ENCODE peak calls at places on chromosomes 2 and 18, in four cellular contexts. K, I, E and M are unnamed samples.

GRCh38 chr2:70959851-70960832 is 18.3 kb upstream of the ANKRD53 start:
- DNase-seq in K (no peak), I (no peak), E (no peak), M (peak)

GRCh38 chr18:49548266-49548665 is 13.6 kb upstream of the LIPG start:
- DNase-seq in K (no peak), I (no peak), E (no peak), M (peak)

GRCh38 chr2:208256192-208256782 is 1.4 kb upstream of the IDH1 start:
- DNase-seq in K (no peak), I (no peak), E (no peak), M (no peak)

GRCh38 chr2:26483501-26483900 is 5.6 kb upstream of the OTOF start:
- DNase-seq in K (no peak), I (peak), E (no peak), M (no peak)

GRCh38 chr2:236034974-236035373 is 133.2 kb downstream of the GBX2 start:
- DNase-seq in K (no peak), I (no peak), E (no peak), M (no peak)

GRCh38 chr2:20061476-20061875 is 10.0 kb upstream of the LAPTM4A start:
- DNase-seq in K (no peak), I (no peak), E (no peak), M (no peak)

GRCh38 chr2:232365621-232366321 is 12.8 kb upstream of the ALPP start:
- DNase-seq in K (peak), I (peak), E (no peak), M (no peak)

GRCh38 chr2:21317131-21317530 is 193.4 kb downstream of the TDRD15 start:
- DNase-seq in K (peak), I (no peak), E (peak), M (peak)

GRCh38 chr2:127420039-127420864 is 2.0 kb downstream of the PROC start:
- DNase-seq in K (no peak), I (no peak), E (no peak), M (peak)

GRCh38 chr2:68425503-68425902 is 41.6 kb downstream of the FBXO48 start:
- DNase-seq in K (no peak), I (no peak), E (no peak), M (no peak)

GRCh38 chr2:25032094-25032493 is 9.8 kb upstream of the EFR3B start:
- DNase-seq in K (no peak), I (no peak), E (no peak), M (no peak)

GRCh38 chr2:170717991-170718589 is 3.0 kb downstream of the SP5 start:
- DNase-seq in K (no peak), I (no peak), E (no peak), M (peak)

GRCh38 chr18:12880532-12880892 is 3.5 kb downstream of the PTPN2 start:
- DNase-seq in K (no peak), I (no peak), E (no peak), M (no peak)

GRCh38 chr18:23155537-23155936 is 20.3 kb downstream of the CABLES1 start:
- DNase-seq in K (no peak), I (no peak), E (no peak), M (no peak)

GRCh38 chr2:71778514-71779305 is 325.3 kb downstream of the DYSF start:
- DNase-seq in K (no peak), I (no peak), E (no peak), M (no peak)

GRCh38 chr2:158724803-158725271 is 70.3 kb upstream of the DAPL1 start:
- DNase-seq in K (no peak), I (no peak), E (no peak), M (no peak)

GRCh38 chr2:6917761-6918421 is 679 bp downstream of the RNF144A start:
- DNase-seq in K (peak), I (peak), E (no peak), M (no peak)

GRCh38 chr2:41061371-41061770 is 609.5 kb upstream of the SLC8A1 start:
- DNase-seq in K (no peak), I (no peak), E (no peak), M (no peak)

GRCh38 chr2:96759548-96759947 is 1.2 kb upstream of the CNNM4 start:
- DNase-seq in K (no peak), I (no peak), E (no peak), M (no peak)

GRCh38 chr2:236205867-236206645 is 37.9 kb upstream of the GBX2 start:
- DNase-seq in K (no peak), I (no peak), E (no peak), M (no peak)

GRCh38 chr2:220064282-220065042 is 437.0 kb downstream of the SLC4A3 start:
- DNase-seq in K (no peak), I (no peak), E (no peak), M (no peak)

GRCh38 chr2:234606906-234607305 is 110.0 kb upstream of the ARL4C start:
- DNase-seq in K (no peak), I (no peak), E (no peak), M (no peak)

GRCh38 chr2:205056066-205056678 is 510.9 kb downstream of the PARD3B start:
- DNase-seq in K (no peak), I (no peak), E (no peak), M (no peak)

GRCh38 chr2:57906152-57906732 is 140.4 kb upstream of the VRK2 start:
- DNase-seq in K (no peak), I (no peak), E (no peak), M (no peak)

GRCh38 chr2:222733846-222734689 is 62.6 kb downstream of the MOGAT1 start:
- DNase-seq in K (no peak), I (no peak), E (no peak), M (peak)

GRCh38 chr18:58183226-58183625 is 139.2 kb downstream of the NEDD4L start:
- DNase-seq in K (no peak), I (no peak), E (no peak), M (peak)

GRCh38 chr2:191474459-191474858 is 203.5 kb upstream of the NABP1 start:
- DNase-seq in K (no peak), I (no peak), E (no peak), M (no peak)

GRCh38 chr2:65532937-65533336 is 100.5 kb upstream of the SPRED2 start:
- DNase-seq in K (no peak), I (no peak), E (no peak), M (no peak)

GRCh38 chr18:55876254-55876653 is 288.3 kb upstream of the TCF4 start:
- DNase-seq in K (no peak), I (no peak), E (no peak), M (no peak)

GRCh38 chr18:35076556-35076955 is 35.3 kb downstream of the MAPRE2 start:
- DNase-seq in K (no peak), I (no peak), E (no peak), M (no peak)

GRCh38 chr2:69933254-69933828 is 18.4 kb downstream of the MXD1 start:
- DNase-seq in K (no peak), I (no peak), E (no peak), M (no peak)

GRCh38 chr2:220394433-220394832 is 767.0 kb downstream of the SLC4A3 start:
- DNase-seq in K (no peak), I (no peak), E (no peak), M (no peak)

GRCh38 chr18:52237551-52237950 is 102.4 kb upstream of the DCC start:
- DNase-seq in K (no peak), I (no peak), E (no peak), M (no peak)

GRCh38 chr2:8511868-8512612 is 169.8 kb upstream of the ID2 start:
- DNase-seq in K (no peak), I (no peak), E (no peak), M (no peak)

GRCh38 chr18:23634692-23635091 is 28.0 kb downstream of the ANKRD29 start:
- DNase-seq in K (no peak), I (no peak), E (no peak), M (no peak)

GRCh38 chr18:49050462-49050861 is 99.7 kb upstream of the SMAD7 start:
- DNase-seq in K (no peak), I (no peak), E (no peak), M (no peak)

GRCh38 chr2:169670215-169670651 is 24.0 kb downstream of the CFAP210 start:
- DNase-seq in K (no peak), I (no peak), E (no peak), M (no peak)

GRCh38 chr2:157246212-157247067 is 11.1 kb upstream of the GALNT5 start:
- DNase-seq in K (no peak), I (no peak), E (no peak), M (no peak)

GRCh38 chr2:62787381-62787780 is 81.9 kb downstream of the EHBP1 start:
- DNase-seq in K (no peak), I (no peak), E (no peak), M (no peak)

DNA sequence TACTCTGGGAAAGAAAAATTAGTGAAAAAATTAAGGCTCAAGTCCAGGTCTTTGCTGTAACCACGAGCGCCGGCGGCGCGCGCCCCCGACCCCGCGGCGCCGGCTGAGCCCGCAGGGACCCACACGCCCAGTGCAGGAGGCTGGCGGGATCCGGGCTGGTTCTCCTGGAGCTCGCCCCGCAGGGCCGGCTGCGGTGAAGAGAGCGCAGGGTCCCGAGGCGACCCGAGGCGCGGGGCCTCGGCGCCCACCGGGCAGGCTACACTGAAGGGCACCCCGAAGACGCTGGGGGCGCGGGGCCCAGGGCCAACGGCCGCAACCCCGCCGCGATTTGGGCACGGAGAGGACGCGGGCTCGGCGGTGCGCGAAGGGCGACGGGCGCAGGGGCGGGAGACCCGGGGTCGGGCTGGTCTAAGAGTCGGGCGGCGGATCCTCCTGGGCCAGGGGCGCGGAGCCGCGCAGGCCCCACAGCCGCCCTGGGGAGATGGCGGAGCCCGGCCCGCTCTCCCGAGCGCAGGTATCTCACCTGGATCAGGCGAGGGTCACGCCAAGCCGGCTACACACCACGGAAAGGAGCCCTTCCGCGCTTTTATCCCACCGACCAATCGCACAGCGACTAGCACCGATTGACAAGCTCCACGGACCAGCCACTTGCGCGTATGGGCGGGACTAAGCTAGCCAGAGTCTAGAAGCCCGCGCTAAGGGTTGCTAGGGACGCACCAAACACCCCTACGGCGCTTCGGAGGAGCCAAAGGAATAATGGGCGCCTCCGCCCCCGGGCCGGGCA is at the start of gene PASK:
- DNase-seq in K (peak), I (peak), E (peak), M (peak)
- TF ChIP-seq POLR2A in K (no peak), I (no peak), E (no peak), M (no peak)

GRCh38 chr18:62918361-62918760 is 203.0 kb downstream of the PHLPP1 start:
- DNase-seq in K (no peak), I (no peak), E (no peak), M (no peak)
- TF ChIP-seq CTCF in K (no peak), I (no peak), E (no peak), M (no peak)

DNA sequence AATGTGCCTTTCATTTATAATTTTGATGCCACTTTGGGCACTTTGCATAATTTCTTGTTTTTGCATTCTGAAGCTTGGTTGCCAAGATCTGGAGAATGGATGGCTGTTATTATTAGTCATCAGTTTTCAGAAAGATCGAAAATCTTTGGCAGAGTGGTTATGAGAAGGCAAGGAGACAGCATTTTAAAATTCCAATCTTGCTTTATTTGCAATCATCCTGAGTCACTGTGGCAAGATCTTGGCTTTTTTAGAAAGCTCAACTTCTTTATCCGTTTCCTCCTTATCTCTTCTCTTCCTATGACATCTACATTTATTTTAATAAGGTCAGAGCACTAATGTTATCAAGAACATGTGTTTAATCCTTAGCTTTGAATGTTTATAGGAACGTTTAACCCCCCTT is 31.1 kb upstream of the EIF2AK3 start:
- DNase-seq in K (no peak), I (no peak), E (no peak), M (no peak)
- H3K4me3 ChIP-seq in K (no peak), I (no peak), E (no peak), M (no peak)

GRCh38 chr2:101697794-101698418 is 399 bp downstream of the MAP4K4 start:
- DNase-seq in K (peak), I (peak), E (no peak), M (no peak)

GRCh38 chr2:101693991-101694588 is 3.4 kb upstream of the MAP4K4 start:
- DNase-seq in K (no peak), I (no peak), E (no peak), M (no peak)

GRCh38 chr2:101698419-101699190 is 1.1 kb downstream of the MAP4K4 start:
- DNase-seq in K (no peak), I (no peak), E (no peak), M (no peak)

GRCh38 chr2:101697124-101697793 is at the start of gene MAP4K4:
- DNase-seq in K (peak), I (peak), E (peak), M (peak)

DNA sequence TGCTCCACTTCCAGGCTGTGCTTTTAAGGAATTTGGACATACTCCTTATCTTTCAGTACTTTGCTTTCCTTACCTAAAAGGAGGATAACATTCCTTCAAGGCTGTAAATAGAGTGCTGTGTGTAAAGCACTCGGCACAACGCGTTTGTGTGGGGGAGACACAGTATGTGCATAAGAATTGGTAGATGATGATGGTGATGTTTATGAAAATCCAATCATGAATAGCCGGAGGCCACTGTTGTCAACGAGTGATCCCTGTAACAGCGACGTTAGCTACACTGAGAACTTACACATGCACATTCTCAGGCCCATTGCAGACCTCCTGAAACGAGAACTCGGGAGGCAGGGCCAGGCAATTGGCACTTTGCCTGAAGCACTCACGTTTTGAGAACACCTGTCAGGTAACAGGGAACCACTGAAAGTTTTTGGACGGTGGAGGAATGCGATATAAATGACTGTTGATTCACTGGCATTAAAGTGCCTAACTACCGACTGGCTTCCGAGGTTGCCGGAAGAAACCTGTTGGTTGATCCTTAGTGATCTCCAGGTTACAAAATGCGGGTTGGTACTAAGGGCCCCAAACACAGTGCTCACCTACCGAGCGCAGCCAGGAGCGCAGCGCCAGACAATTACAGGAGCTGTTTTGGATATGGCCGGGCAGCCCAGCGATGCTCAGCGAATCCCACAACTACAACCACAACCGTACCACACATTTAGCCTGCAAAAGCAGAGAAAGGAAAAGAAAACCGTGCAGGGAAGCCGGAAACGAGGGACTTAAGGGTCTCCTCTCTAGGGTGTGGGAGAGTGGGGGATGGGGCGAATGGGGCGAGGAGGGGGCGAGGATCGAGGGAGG is 1.0 kb upstream of the MAP4K4 start:
- DNase-seq in K (peak), I (no peak), E (peak), M (peak)
- TF ChIP-seq POLR2A in K (no peak), I (no peak), E (no peak), M (no peak)

GRCh38 chr2:195308163-195308562 is 348.9 kb upstream of the SLC39A10 start:
- DNase-seq in K (no peak), I (no peak), E (no peak), M (no peak)

GRCh38 chr2:195307751-195308150 is 349.3 kb upstream of the SLC39A10 start:
- DNase-seq in K (no peak), I (no peak), E (no peak), M (no peak)

DNA sequence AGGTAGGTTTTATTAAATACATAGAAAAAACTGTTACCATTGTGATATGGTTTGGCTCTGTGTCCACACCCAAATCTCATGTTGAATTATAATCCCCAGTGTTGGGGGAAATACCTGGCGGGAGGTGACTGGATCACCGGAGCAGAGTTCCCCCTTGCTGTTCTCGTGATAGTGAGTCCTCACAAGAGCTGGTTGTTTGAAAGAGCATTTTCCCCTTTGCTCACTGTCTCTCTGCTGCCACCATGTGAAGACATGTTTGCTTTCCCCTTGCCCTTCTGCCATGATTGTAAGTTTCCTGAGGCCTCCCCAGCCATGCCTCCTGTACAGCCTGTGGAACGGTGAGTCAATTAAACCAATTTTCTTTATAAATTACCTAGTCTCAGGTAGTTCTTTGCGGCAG is 352.7 kb upstream of the SLC39A10 start:
- DNase-seq in K (no peak), I (no peak), E (no peak), M (no peak)
- TF ChIP-seq CTCF in K (no peak), I (no peak), E (no peak), M (no peak)

GRCh38 chr18:26086959-26087358 is 3.5 kb downstream of the SS18 start:
- DNase-seq in K (no peak), I (no peak), E (no peak), M (no peak)

GRCh38 chr18:26091047-26091630 is 726 bp upstream of the SS18 start:
- DNase-seq in K (no peak), I (peak), E (peak), M (peak)

GRCh38 chr18:26090130-26091046 is at the start of gene SS18:
- DNase-seq in K (peak), I (peak), E (peak), M (peak)

GRCh38 chr18:26089247-26090129 is 925 bp downstream of the SS18 start:
- DNase-seq in K (no peak), I (no peak), E (no peak), M (no peak)

DNA sequence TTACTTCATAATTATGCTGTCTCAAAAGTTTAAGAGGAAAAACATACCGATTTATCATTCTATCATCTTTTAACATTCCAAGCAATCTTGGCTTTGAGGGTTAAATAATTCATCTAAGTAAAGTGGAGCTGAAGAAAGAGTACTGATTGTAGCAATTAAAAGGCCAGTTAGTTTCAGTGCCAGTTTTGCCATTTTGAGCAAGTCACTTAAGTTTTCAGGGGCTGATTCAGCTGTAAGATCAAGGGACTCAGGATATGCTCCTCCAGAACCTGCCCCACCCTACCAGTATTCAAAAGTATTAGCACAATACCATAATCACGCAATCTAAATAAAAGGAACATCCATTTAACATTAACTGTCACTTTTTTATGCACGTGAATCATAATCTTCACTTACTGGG is 1.9 kb downstream of the SS18 start:
- DNase-seq in K (no peak), I (no peak), E (no peak), M (no peak)
- H3K4me3 ChIP-seq in K (peak), I (no peak), E (peak), M (no peak)

GRCh38 chr2:197515798-197516761 is at the start of gene MOB4:
- DNase-seq in K (peak), I (peak), E (peak), M (peak)
- TF ChIP-seq POLR2A in K (peak), I (peak), E (peak), M (peak)